ENCODE peak calls at places on chromosomes 3 and 15, in four cellular contexts. S, G, P and Q are unnamed samples.

GRCh38 chr3:72331076-72331475 is 517.2 kb downstream of the SHQ1 start:
- DNase-seq in S (no peak), G (no peak), P (no peak), Q (no peak)

GRCh38 chr3:64438837-64439236 is 213.6 kb upstream of the PRICKLE2 start:
- DNase-seq in S (no peak), G (peak), P (no peak), Q (peak)

GRCh38 chr3:194166682-194167479 is 30.9 kb downstream of the HES1 start:
- DNase-seq in S (peak), G (no peak), P (no peak), Q (no peak)

GRCh38 chr3:101556064-101556463 is 5.6 kb upstream of the TRMT10C start:
- DNase-seq in S (no peak), G (no peak), P (no peak), Q (no peak)

GRCh38 chr3:178182337-178182761 is 353.9 kb upstream of the KCNMB2 start:
- DNase-seq in S (no peak), G (peak), P (no peak), Q (no peak)

GRCh38 chr3:171801738-171802600 is 8.3 kb downstream of the PLD1 start:
- DNase-seq in S (peak), G (no peak), P (peak), Q (no peak)

GRCh38 chr15:91549581-91549980 is 303.9 kb upstream of the SLCO3A1 start:
- DNase-seq in S (no peak), G (no peak), P (no peak), Q (no peak)

GRCh38 chr15:31375772-31376171 is 49.1 kb downstream of the KLF13 start:
- DNase-seq in S (no peak), G (no peak), P (no peak), Q (no peak)

GRCh38 chr3:72214065-72215048 is 429.4 kb upstream of the PROK2 start:
- DNase-seq in S (peak), G (no peak), P (no peak), Q (no peak)

GRCh38 chr15:78156653-78157052 is 7.5 kb downstream of the IDH3A start:
- DNase-seq in S (no peak), G (no peak), P (peak), Q (no peak)

GRCh38 chr15:33284336-33284735 is 26.4 kb upstream of the RYR3 start:
- DNase-seq in S (peak), G (no peak), P (peak), Q (no peak)

GRCh38 chr15:59298255-59298856 is 74.3 kb downstream of the MYO1E start:
- DNase-seq in S (no peak), G (no peak), P (peak), Q (no peak)

GRCh38 chr15:89009080-89009479 is 79.2 kb upstream of the ABHD2 start:
- DNase-seq in S (no peak), G (no peak), P (no peak), Q (no peak)

GRCh38 chr3:17302774-17303173 is 418.0 kb downstream of the PLCL2 start:
- DNase-seq in S (no peak), G (no peak), P (no peak), Q (no peak)

GRCh38 chr3:156728267-156728985 is 54.0 kb downstream of the TIPARP start:
- DNase-seq in S (no peak), G (no peak), P (peak), Q (no peak)

GRCh38 chr15:63945838-63946298 is 100.4 kb downstream of the DAPK2 start:
- DNase-seq in S (no peak), G (no peak), P (peak), Q (no peak)

GRCh38 chr3:81723732-81724313 is 37.6 kb downstream of the GBE1 start:
- DNase-seq in S (peak), G (no peak), P (peak), Q (no peak)

GRCh38 chr3:141538568-141538967 is 51.7 kb downstream of the RASA2 start:
- DNase-seq in S (no peak), G (no peak), P (peak), Q (no peak)

GRCh38 chr3:99901200-99901926 is 83.7 kb downstream of the CMSS1 start:
- DNase-seq in S (peak), G (no peak), P (peak), Q (no peak)

GRCh38 chr3:176274161-176274560 is 923.1 kb downstream of the TBL1XR1 start:
- DNase-seq in S (no peak), G (no peak), P (peak), Q (no peak)

GRCh38 chr3:37173806-37174205 is 576 bp downstream of the LRRFIP2 start:
- DNase-seq in S (no peak), G (no peak), P (peak), Q (no peak)